ENCODE peak calls at places on chromosomes 4 and X, in eight cellular contexts. C is fibroblast of lung, Y is fibroblast of mammary gland, J is AG09309, G is HepG2, A is WTC11, B is GM12865, R is fibroblast of pulmonary artery. S is an unnamed sample.

GRCh38 chrX:13330446-13330845 is 10.6 kb upstream of the ATXN3L start:
- DNase-seq in C (no peak), Y (no peak), J (no peak), G (no peak), A (no peak), B (no peak), R (no peak), S (no peak)

GRCh38 chrX:67583171-67583570 is 39.4 kb downstream of the AR start:
- DNase-seq in C (no peak), Y (no peak), J (no peak), G (no peak), A (no peak), B (no peak), R (no peak), S (no peak)

GRCh38 chr4:30828290-30828926 is 108.2 kb downstream of the PCDH7 start:
- DNase-seq in C (peak), Y (no peak), J (peak), G (no peak), A (no peak), B (no peak), R (peak), S (no peak)

GRCh38 chr4:74117024-74117534 is 18.1 kb upstream of the CXCL2 start:
- DNase-seq in C (peak), Y (peak), J (peak), G (peak), A (no peak), B (no peak), R (peak), S (no peak)

GRCh38 chrX:143669395-143669794 is 33.5 kb upstream of the SLITRK4 start:
- DNase-seq in C (no peak), Y (peak), J (no peak), G (no peak), A (no peak), B (no peak), R (peak), S (no peak)

GRCh38 chr4:104890598-104890997 is 256.1 kb upstream of the TET2 start:
- DNase-seq in C (no peak), Y (no peak), J (no peak), G (no peak), A (no peak), B (no peak), R (no peak), S (no peak)

GRCh38 chr4:144494280-144494679 is 151.7 kb upstream of the HHIP start:
- DNase-seq in C (peak), Y (no peak), J (no peak), G (no peak), A (no peak), B (no peak), R (peak), S (no peak)

GRCh38 chrX:13463608-13464007 is 105.8 kb upstream of the EGFL6 start:
- DNase-seq in C (peak), Y (peak), J (peak), G (no peak), A (no peak), B (no peak), R (peak), S (no peak)

DNA sequence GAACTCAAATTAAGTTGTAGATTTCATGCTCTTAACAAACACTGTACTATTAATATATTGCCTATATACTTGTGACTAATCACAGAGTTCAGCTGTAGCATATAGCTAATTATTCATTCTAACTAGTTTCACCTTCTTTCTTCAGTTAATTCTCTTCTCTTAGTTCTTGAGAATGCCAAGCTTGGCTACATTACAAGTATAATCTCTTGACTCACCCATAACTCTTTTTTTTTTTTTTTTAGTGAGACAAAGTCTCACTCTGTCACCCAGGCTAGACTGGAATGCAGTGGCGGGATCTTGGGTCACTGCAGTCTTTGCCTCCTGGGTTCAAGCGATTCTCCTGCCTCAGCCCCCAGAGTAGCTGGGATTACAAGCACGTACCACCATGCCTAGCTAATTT is 5.4 kb downstream of the KLHL5 start:
- DNase-seq in C (peak), Y (no peak), J (no peak), G (no peak), A (no peak), B (no peak), R (peak), S (no peak)
- TF ChIP-seq CTCF in C (no peak), Y (no peak), J (no peak), G (no peak), A (no peak), B (no peak), R (no peak), S (no peak)

GRCh38 chrX:37646254-37646653 is 39.3 kb upstream of the XK start:
- DNase-seq in C (no peak), Y (no peak), J (no peak), G (no peak), A (no peak), B (no peak), R (no peak), S (no peak)
- TF ChIP-seq CTCF in C (no peak), Y (peak), J (no peak), G (no peak), A (no peak), B (no peak), R (no peak), S (no peak)

GRCh38 chr4:118967393-118967792 is 78.7 kb downstream of the SYNPO2 start:
- DNase-seq in C (peak), Y (peak), J (no peak), G (no peak), A (no peak), B (peak), R (peak), S (no peak)

GRCh38 chr4:118968813-118969212 is 80.2 kb downstream of the SYNPO2 start:
- DNase-seq in C (no peak), Y (peak), J (no peak), G (no peak), A (no peak), B (no peak), R (no peak), S (no peak)

GRCh38 chr4:118972167-118972566 is 83.5 kb downstream of the SYNPO2 start:
- DNase-seq in C (no peak), Y (no peak), J (no peak), G (no peak), A (no peak), B (no peak), R (no peak), S (no peak)

GRCh38 chr4:118968006-118968405 is 79.4 kb downstream of the SYNPO2 start:
- DNase-seq in C (peak), Y (peak), J (peak), G (no peak), A (peak), B (peak), R (peak), S (no peak)

DNA sequence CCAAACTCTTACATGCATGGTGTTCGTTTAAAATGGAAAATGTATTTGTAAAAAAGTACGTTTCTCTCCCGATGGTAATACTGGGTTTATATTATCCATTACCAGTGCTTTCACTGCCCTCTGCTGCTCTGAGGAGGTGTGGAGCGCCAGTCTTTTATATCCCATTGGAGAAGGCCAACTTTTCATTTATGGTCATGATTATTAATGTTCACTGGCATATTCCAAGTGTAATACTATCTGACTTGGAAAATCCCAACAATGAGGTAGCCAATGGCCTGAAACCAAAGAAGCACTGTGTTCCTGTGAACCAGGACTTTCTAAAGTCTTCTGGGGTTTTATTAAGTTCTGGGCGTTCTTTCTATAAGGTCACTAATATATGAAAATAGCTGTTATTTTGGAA is 80.7 kb downstream of the SYNPO2 start:
- DNase-seq in C (peak), Y (peak), J (no peak), G (peak), A (peak), B (peak), R (peak), S (no peak)
- TF ChIP-seq CTCF in C (peak), Y (peak), J (peak), G (peak), A (no peak), B (peak), R (peak), S (no peak)

DNA sequence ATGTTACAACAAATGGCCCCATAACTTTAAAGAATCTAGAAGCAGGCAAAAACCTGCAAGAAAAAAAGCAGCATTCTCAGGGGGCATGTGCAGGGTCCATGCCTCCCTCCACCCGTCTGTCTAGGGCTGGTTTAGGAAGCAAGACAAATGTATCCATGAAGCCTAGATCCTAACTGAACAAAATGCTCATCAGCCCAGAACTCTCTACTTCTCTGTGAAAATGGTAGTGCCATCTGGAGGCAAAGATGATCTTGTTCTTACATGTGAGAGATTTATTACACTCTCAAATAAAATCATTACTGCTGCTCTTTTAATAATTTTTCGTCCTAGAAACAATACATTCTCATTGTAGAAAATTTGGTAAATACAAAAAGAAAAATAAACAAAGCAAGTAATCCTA is 26.7 kb downstream of the NR3C2 start:
- DNase-seq in C (peak), Y (peak), J (no peak), G (no peak), A (no peak), B (no peak), R (peak), S (no peak)
- TF ChIP-seq CTCF in C (peak), Y (no peak), J (no peak), G (peak), A (no peak), B (no peak), R (no peak), S (no peak)

DNA sequence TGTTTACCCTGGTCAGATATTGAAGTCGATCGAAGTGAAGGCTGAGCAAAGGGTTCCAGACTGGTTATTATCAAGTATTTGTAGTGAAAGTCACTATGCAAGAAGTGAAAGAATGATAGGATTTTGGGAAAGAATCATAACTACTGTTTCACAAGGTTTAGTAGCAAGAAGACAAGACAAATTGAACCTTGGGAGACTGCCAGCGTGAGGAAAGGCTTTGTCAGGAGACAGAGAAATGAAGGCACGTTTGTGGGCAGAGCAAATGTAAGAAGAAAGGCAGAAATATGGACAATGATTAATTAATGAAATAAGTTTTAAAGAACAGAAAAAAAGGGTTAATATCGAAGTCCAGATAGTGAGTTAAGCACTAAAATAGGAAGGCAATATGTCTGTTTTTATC is 456.8 kb downstream of the TRIML1 start:
- DNase-seq in C (no peak), Y (peak), J (no peak), G (no peak), A (no peak), B (no peak), R (peak), S (no peak)
- TF ChIP-seq CTCF in C (no peak), Y (no peak), J (no peak), G (no peak), A (no peak), B (no peak), R (no peak), S (no peak)

DNA sequence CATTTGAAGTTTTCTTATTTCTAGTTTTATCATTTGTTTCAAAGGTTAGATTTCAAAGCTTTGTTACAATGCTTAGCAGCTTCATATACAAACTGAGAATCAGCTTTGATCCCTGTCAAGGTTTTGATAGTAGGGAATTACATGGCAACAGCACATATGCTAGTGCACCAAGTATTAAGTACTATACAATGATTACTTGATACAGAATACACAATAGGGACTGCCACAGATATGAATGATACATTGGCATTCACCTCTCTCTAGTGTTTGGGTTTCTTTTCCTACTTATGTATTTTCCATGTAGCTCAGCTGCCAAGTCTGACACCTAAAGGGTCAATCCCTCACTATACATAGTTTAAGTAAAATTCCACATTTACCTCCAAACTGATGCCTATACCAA is 344.0 kb downstream of the FAT4 start:
- DNase-seq in C (no peak), Y (no peak), J (no peak), G (no peak), A (no peak), B (no peak), R (no peak), S (no peak)
- TF ChIP-seq CTCF in C (no peak), Y (no peak), J (no peak), G (no peak), A (no peak), B (no peak), R (no peak), S (no peak)

GRCh38 chr4:126956192-126956897 is 676.4 kb upstream of the INTU start:
- DNase-seq in C (no peak), Y (no peak), J (no peak), G (no peak), A (no peak), B (no peak), R (no peak), S (no peak)
- TF ChIP-seq CTCF in C (no peak), Y (no peak), J (no peak), G (no peak), A (no peak), B (no peak), R (no peak), S (no peak)

DNA sequence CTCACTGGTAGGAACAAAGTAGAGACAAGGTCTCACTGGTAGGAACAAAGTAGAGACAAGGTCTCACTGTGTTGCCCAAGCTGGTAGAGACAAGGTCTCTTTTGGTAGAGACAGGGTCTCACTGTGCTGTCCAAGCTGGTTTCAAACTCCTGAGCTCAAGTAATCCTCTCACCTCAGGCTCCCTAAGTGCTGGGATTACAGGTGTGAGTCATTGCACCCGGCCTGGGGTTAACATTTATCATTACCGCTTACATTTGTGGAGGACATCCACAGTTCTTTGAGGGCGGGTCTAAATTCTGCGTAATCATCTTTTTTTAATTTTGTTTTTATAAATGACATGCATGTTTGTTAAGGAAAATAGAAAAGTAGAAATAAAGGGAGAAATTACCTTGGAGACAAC is 12.0 kb downstream of the RAB33B start:
- DNase-seq in C (peak), Y (peak), J (no peak), G (no peak), A (no peak), B (no peak), R (no peak), S (no peak)
- TF ChIP-seq CTCF in C (no peak), Y (no peak), J (no peak), G (no peak), A (no peak), B (no peak), R (no peak), S (no peak)

DNA sequence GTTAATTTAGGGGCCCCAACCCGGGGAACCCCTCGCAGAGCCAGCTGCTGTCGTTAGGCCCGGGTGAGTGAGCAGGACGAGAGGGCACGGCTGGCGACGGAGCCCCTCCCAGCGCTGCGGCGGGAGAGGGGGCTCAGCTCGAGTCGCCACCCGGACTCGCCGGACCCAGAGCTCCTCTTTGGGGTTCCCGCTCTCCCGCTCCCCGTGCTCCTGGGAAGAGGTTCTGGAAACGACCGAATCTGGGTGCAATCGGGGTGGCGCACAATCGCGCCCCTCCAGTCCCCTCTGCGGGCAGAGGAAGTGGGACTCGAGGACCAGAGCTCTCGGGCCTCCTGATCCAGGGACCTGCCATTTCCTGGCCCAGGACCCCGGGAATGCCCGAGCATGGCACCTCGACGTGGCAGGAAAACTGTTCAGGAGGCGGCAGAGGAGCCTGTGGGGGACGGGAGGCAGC is 37.3 kb upstream of the ARAF start:
- DNase-seq in C (no peak), Y (no peak), J (no peak), G (no peak), A (peak), B (no peak), R (no peak), S (no peak)
- TF ChIP-seq CTCF in C (no peak), Y (no peak), J (no peak), G (no peak), A (no peak), B (no peak), R (no peak), S (no peak)